ENCODE peak calls at places on chromosomes 2 and 18, in four cellular contexts. W, B, P and H are unnamed samples. For H3K4me1, the result is how much of the 10 kb centered on the place peaks cover.

GRCh38 chr18:46793565-46793964 is 36.7 kb upstream of the ST8SIA5 start:
- DNase-seq in W (no peak), B (no peak), P (no peak), H (no peak)

GRCh38 chr2:181152701-181153100 is 172.3 kb downstream of the UBE2E3 start:
- DNase-seq in B (no peak), W (no peak), P (no peak), H (no peak)

GRCh38 chr2:85698184-85698879 is 4.2 kb downstream of the GNLY start:
- DNase-seq in P (no peak), W (no peak), B (no peak), H (peak)

GRCh38 chr2:94872088-94872618 is 923 bp downstream of the TEKT4 start:
- DNase-seq in P (no peak), W (no peak), B (no peak), H (peak)

GRCh38 chr2:191679818-191680600 is 2.1 kb downstream of the NABP1 start:
- DNase-seq in P (no peak), B (peak), W (no peak), H (no peak)

GRCh38 chr2:206004004-206004693 is 81.8 kb downstream of the INO80D start:
- DNase-seq in W (peak), B (no peak), P (no peak), H (no peak)

GRCh38 chr2:1224901-1225300 is 188.4 kb upstream of the TPO start:
- DNase-seq in P (no peak), W (no peak), B (no peak), H (no peak)

GRCh38 chr2:34652636-34653035 is 1053.5 kb upstream of the FAM98A start:
- DNase-seq in P (no peak), B (no peak), W (no peak), H (no peak)

GRCh38 chr2:119473621-119474370 is 42.1 kb downstream of the TMEM37 start:
- DNase-seq in B (no peak), P (no peak), W (no peak), H (no peak)

GRCh38 chr2:114032705-114033104 is 142.8 kb downstream of the ACTR3 start:
- DNase-seq in B (no peak), W (no peak), P (no peak), H (no peak)

GRCh38 chr2:84302513-84303412 is 156.3 kb downstream of the SUCLG1 start:
- DNase-seq in W (peak), P (no peak), B (peak), H (no peak)

GRCh38 chr2:177332041-177332991 is 60.3 kb upstream of the AGPS start:
- DNase-seq in P (peak), B (peak), W (peak), H (no peak)

GRCh38 chr2:217045725-217046475 is 186.0 kb upstream of the TNP1 start:
- DNase-seq in B (no peak), W (no peak), P (peak), H (no peak)

GRCh38 chr2:191270303-191271178 is 25.3 kb downstream of the MYO1B start:
- DNase-seq in P (no peak), W (no peak), B (no peak), H (no peak)

GRCh38 chr2:183542593-183542992 is 418.4 kb downstream of the NUP35 start:
- DNase-seq in W (no peak), P (no peak), B (no peak), H (no peak)

GRCh38 chr2:43762286-43762685 is 11.6 kb upstream of the DYNC2LI1 start:
- DNase-seq in P (no peak), W (no peak), B (no peak), H (no peak)

GRCh38 chr18:39751161-39751560 is 2185.6 kb upstream of the CELF4 start:
- DNase-seq in P (no peak), B (no peak), W (no peak), H (no peak)

GRCh38 chr2:161414385-161415040 is 1.6 kb upstream of the TBR1 start:
- DNase-seq in W (no peak), P (peak), B (peak), H (no peak)

GRCh38 chr2:143426296-143426695 is 297.1 kb downstream of the ARHGAP15 start:
- DNase-seq in P (no peak), B (no peak), W (no peak), H (no peak)

GRCh38 chr2:54240515-54241219 is 15.4 kb downstream of the TSPYL6 start:
- DNase-seq in B (no peak), W (no peak), P (no peak), H (no peak)

GRCh38 chr2:12036640-12036983 is 290.2 kb downstream of the LPIN1 start:
- DNase-seq in B (no peak), W (no peak), P (no peak), H (no peak)

GRCh38 chr18:13726972-13727331 is 479 bp downstream of the RNMT start:
- DNase-seq in W (peak), P (peak), B (peak), H (no peak)

GRCh38 chr2:70670626-70671025 is 97.4 kb downstream of the ADD2 start:
- DNase-seq in P (no peak), W (no peak), B (no peak), H (no peak)

GRCh38 chr18:3151379-3152264 is 68.1 kb downstream of the MYOM1 start:
- DNase-seq in B (peak), P (no peak), W (no peak), H (no peak)

GRCh38 chr2:182650704-182651103 is 65.4 kb upstream of the DNAJC10 start:
- DNase-seq in P (no peak), W (no peak), B (peak), H (no peak)

GRCh38 chr18:76823166-76823539 is 796 bp downstream of the ZNF236 start:
- DNase-seq in W (peak), P (peak), B (no peak), H (no peak)

GRCh38 chr2:189022002-189022401 is 47.8 kb downstream of the COL3A1 start:
- DNase-seq in B (no peak), W (no peak), P (no peak), H (no peak)

GRCh38 chr2:229273384-229274338 is 2.6 kb upstream of the PID1 start:
- DNase-seq in P (peak), B (peak), W (peak), H (no peak)

GRCh38 chr2:179104736-179105135 is 54.8 kb upstream of the CCDC141 start:
- DNase-seq in W (no peak), P (no peak), B (no peak), H (no peak)

GRCh38 chr18:68121826-68122225 is 593.1 kb downstream of the TMX3 start:
- DNase-seq in W (no peak), P (no peak), B (no peak), H (no peak)

GRCh38 chr2:144522741-144523605 is 3.1 kb upstream of the ZEB2 start:
- DNase-seq in W (peak), P (peak), B (peak), H (no peak)
- H3K4me3 ChIP-seq in W (peak), P (peak), B (peak), H (peak)

GRCh38 chr2:109175350-109175678 is 46.3 kb downstream of the SH3RF3 start:
- DNase-seq in W (no peak), B (no peak), P (no peak), H (no peak)
- H3K4me1 ChIP-seq in W (under half), B (under half), P (under half), H (half or more)

GRCh38 chr18:35497334-35498197 is at the start of gene INO80C:
- DNase-seq in B (peak), P (peak), W (peak), H (peak)
- TF ChIP-seq POLR2A in B (peak), P (peak), W (peak), H (peak)

GRCh38 chr2:38075436-38076249 is at the start of gene CYP1B1:
- DNase-seq in B (peak), W (no peak), P (peak), H (no peak)

GRCh38 chr2:38074775-38075435 is 1.0 kb downstream of the CYP1B1 start:
- DNase-seq in W (no peak), P (peak), B (no peak), H (no peak)

GRCh38 chr2:38074047-38074774 is 1.7 kb downstream of the CYP1B1 start:
- DNase-seq in B (no peak), W (no peak), P (peak), H (no peak)

GRCh38 chr2:38076250-38076709 is 329 bp upstream of the CYP1B1 start:
- DNase-seq in P (peak), W (peak), B (peak), H (no peak)

GRCh38 chr2:38073211-38074005 is 2.5 kb downstream of the CYP1B1 start:
- DNase-seq in W (no peak), B (no peak), P (peak), H (no peak)
- H3K4me3 ChIP-seq in W (no peak), B (peak), P (peak), H (peak)

DNA sequence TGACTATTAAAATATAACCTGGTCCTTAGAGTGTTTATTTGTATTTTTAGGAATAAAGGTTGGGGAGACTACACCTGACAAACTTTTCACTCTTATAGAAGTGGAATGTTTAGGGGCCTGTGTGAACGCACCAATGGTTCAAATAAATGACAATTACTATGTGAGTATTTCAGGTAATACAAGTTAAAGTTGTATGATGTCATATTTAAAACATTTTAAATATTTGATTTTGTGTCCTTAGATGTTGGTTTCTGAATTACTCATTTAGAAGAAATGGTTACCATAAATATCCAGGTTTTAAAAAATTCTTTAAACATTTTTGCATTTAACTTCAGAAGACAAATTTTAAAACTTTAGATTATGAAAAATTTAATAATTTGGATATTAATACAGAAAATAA is 11.8 kb upstream of the ANKRD12 start:
- DNase-seq in P (no peak), B (no peak), W (no peak), H (no peak)
- H3K4me1 ChIP-seq in P (under half), B (under half), W (under half), H (under half)

DNA sequence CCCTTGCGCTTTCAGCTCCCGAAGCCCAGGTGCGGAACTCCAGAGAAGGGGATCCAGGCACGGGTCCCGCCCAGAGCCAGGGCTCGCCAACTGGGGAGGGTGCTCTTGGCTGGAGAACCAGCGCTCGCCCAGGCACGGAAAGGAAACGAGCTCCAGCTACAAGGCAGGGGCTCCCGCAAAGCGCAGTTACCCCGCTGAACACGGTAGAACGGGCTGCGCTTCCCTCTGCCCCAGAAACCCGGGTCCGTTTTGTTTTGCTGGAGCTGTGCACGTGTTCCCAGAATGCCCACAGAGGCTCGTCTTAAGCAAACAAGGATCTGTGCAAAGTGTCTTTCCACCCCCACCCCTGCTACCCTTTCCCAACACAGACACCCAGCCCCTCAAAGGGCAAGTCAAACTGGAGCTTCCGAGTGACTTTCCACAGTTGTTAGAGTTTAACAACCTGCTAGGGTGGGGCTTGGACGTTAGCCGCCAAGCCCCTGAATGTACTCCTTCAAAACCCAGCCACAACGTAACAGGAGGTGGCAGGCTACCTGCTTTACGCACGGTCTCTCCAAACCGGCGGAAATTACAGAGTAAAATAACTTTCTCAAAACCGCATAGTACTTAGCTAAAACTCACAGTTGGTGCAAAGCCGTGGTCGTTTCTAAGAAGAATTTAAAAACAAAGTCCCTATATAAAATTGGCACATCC is 772 bp downstream of the RNF125 start:
- DNase-seq in B (peak), P (peak), W (peak), H (no peak)
- TF ChIP-seq POLR2A in B (no peak), P (peak), W (peak), H (no peak)

DNA sequence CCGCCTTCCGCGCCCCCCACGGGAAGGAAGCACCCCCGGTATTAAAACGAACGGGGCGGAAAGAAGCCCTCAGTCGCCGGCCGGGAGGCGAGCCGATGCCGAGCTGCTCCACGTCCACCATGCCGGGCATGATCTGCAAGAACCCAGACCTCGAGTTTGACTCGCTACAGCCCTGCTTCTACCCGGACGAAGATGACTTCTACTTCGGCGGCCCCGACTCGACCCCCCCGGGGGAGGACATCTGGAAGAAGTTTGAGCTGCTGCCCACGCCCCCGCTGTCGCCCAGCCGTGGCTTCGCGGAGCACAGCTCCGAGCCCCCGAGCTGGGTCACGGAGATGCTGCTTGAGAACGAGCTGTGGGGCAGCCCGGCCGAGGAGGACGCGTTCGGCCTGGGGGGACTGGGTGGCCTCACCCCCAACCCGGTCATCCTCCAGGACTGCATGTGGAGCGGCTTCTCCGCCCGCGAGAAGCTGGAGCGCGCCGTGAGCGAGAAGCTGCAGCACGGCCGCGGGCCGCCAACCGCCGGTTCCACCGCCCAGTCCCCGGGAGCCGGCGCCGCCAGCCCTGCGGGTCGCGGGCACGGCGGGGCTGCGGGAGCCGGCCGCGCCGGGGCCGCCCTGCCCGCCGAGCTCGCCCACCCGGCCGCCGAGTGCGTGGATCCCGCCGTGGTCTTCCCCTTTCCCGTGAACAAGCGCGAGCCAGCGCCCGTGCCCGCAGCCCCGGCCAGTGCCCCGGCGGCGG is 1.8 kb downstream of the MYCN start:
- DNase-seq in P (peak), B (peak), W (no peak), H (no peak)
- H3K4me3 ChIP-seq in P (peak), B (peak), W (peak), H (peak)

DNA sequence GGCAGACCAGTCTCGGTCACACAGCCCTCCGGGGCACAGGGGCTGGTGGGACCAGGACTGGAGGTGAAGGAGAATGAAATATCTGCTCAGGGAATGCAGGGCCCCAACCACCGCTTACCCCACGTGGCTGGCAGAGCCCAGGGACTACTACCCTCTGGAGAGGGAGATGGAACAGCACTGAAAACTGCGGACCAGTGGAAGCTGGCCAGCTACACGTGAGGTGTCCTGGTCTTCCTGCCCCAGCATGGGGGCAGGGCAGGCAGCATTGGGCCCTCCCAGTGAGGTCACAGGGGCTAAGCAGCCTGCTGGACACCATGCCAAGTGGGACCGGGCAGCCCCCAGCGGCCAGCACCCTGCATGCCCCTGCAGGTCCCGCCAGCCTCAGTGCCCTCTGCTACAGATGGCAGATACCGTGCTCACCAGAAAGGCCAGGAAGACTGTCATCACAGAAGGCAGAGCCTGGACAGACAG is 173.7 kb downstream of the HDAC4 start:
- DNase-seq in B (no peak), P (peak), W (no peak), H (no peak)
- H3K4me1 ChIP-seq in B (under half), P (under half), W (half or more), H (half or more)

GRCh38 chr2:121649402-121649651 is at the start of gene CLASP1:
- DNase-seq in B (peak), P (peak), W (peak), H (peak)
- TF ChIP-seq POLR2A in B (peak), P (peak), W (peak), H (no peak)

GRCh38 chr2:235264121-235264493 is 229.7 kb upstream of the AGAP1 start:
- DNase-seq in P (no peak), B (peak), W (no peak), H (no peak)
- H3K4me3 ChIP-seq in P (no peak), B (peak), W (peak), H (no peak)